ENCODE peak calls at places on chromosomes 11 and 22, in nine cellular contexts. Q, Z, H, K, V, E, J, M and I are unnamed samples.

GRCh38 chr11:47161134-47161854 is 15.4 kb downstream of the ARFGAP2 start:
- DNase-seq in Q (peak), Z (peak), H (peak), K (peak), V (peak), E (peak), J (peak), M (peak), I (peak)

GRCh38 chr11:86919557-86920210 is 35.5 kb downstream of the FZD4 start:
- DNase-seq in Q (no peak), Z (peak), H (peak), K (no peak), V (no peak), E (peak), J (peak), M (peak), I (peak)

GRCh38 chr11:9250139-9250582 is 15.0 kb downstream of the DENND5A start:
- DNase-seq in Q (no peak), Z (no peak), H (no peak), K (peak), V (no peak), E (peak), J (no peak), M (no peak), I (no peak)

GRCh38 chr22:47369431-47370015 is 607.1 kb downstream of the TBC1D22A start:
- DNase-seq in Q (peak), Z (no peak), H (no peak), K (no peak), V (no peak), E (no peak), J (no peak), M (no peak), I (no peak)

GRCh38 chr11:33553486-33553885 is 147.1 kb downstream of the C11orf91 start:
- DNase-seq in Q (no peak), Z (no peak), H (peak), K (no peak), V (no peak), E (peak), J (no peak), M (no peak), I (no peak)

GRCh38 chr11:115579181-115579825 is 75.1 kb upstream of the CADM1 start:
- DNase-seq in Q (no peak), Z (no peak), H (no peak), K (no peak), V (no peak), E (peak), J (no peak), M (no peak), I (no peak)

GRCh38 chr22:17789379-17790200 is 15.3 kb upstream of the BID start:
- DNase-seq in Q (no peak), Z (no peak), H (no peak), K (no peak), V (no peak), E (no peak), J (no peak), M (no peak), I (no peak)

GRCh38 chr11:2217211-2218081 is 45.8 kb upstream of the TH start:
- DNase-seq in Q (no peak), Z (no peak), H (no peak), K (no peak), V (no peak), E (no peak), J (no peak), M (no peak), I (no peak)

GRCh38 chr11:57325735-57326048 is 940 bp upstream of the TNKS1BP1 start:
- DNase-seq in Q (peak), Z (no peak), H (no peak), K (no peak), V (peak), E (no peak), J (no peak), M (no peak), I (peak)

GRCh38 chr11:128757886-128758612 is 64.2 kb downstream of the FLI1 start:
- DNase-seq in Q (no peak), Z (no peak), H (no peak), K (peak), V (no peak), E (no peak), J (no peak), M (no peak), I (peak)

GRCh38 chr11:103727262-103727661 is 309.2 kb upstream of the DDI1 start:
- DNase-seq in Q (no peak), Z (no peak), H (no peak), K (no peak), V (no peak), E (no peak), J (no peak), M (no peak), I (no peak)

GRCh38 chr11:80593981-80594380 is 1153.2 kb upstream of the TENM4 start:
- DNase-seq in Q (no peak), Z (no peak), H (no peak), K (no peak), V (no peak), E (peak), J (no peak), M (peak), I (no peak)

GRCh38 chr11:109964487-109964886 is 128.7 kb upstream of the ZC3H12C start:
- DNase-seq in Q (no peak), Z (no peak), H (no peak), K (no peak), V (no peak), E (no peak), J (no peak), M (no peak), I (no peak)

GRCh38 chr11:47552581-47553416 is at the start of gene CELF1:
- DNase-seq in Q (peak), Z (peak), H (peak), K (peak), V (peak), E (peak), J (peak), M (peak), I (peak)

GRCh38 chr22:50676661-50677492 is 4.3 kb downstream of the SHANK3 start:
- DNase-seq in Q (no peak), Z (no peak), H (no peak), K (no peak), V (no peak), E (no peak), J (no peak), M (no peak), I (no peak)

GRCh38 chr11:129117595-129118350 is 74.4 kb downstream of the ARHGAP32 start:
- DNase-seq in Q (peak), Z (peak), H (peak), K (peak), V (no peak), E (peak), J (peak), M (peak), I (peak)

GRCh38 chr11:71198141-71198822 is 54.1 kb downstream of the SHANK2 start:
- DNase-seq in Q (no peak), Z (no peak), H (no peak), K (no peak), V (peak), E (no peak), J (no peak), M (no peak), I (no peak)

GRCh38 chr11:67353317-67354313 is at the start of gene POLD4:
- DNase-seq in Q (peak), Z (peak), H (peak), K (peak), V (peak), E (peak), J (peak), M (peak), I (peak)